ENCODE peak calls at places on chromosome 11, in nine cellular contexts. V, I, T, U, C, W, X, P and L are unnamed samples.

GRCh38 chr11:84261707-84262106 is 975.5 kb upstream of the CCDC90B start:
- DNase-seq in V (no peak), I (no peak), T (no peak), U (no peak), C (no peak), W (no peak), X (peak), P (no peak), L (no peak)

GRCh38 chr11:118882489-118882888 is 1.2 kb upstream of the CXCR5 start:
- DNase-seq in V (no peak), I (no peak), T (no peak), U (peak), C (no peak), W (no peak), X (no peak), P (no peak), L (no peak)

GRCh38 chr11:1202154-1202775 is 20.6 kb upstream of the MUC5B start:
- DNase-seq in V (no peak), I (no peak), T (peak), U (no peak), C (peak), W (peak), X (peak), P (no peak), L (no peak)

GRCh38 chr11:129279326-129280026 is 87.4 kb upstream of the ARHGAP32 start:
- DNase-seq in V (peak), I (peak), T (peak), U (peak), C (peak), W (peak), X (peak), P (peak), L (peak)

GRCh38 chr11:8408151-8408930 is 144.7 kb upstream of the LMO1 start:
- DNase-seq in V (no peak), I (no peak), T (no peak), U (no peak), C (no peak), W (no peak), X (no peak), P (no peak), L (no peak)

GRCh38 chr11:133835258-133836075 is 9.8 kb downstream of the SPATA19 start:
- DNase-seq in V (peak), I (no peak), T (no peak), U (peak), C (no peak), W (no peak), X (peak), P (peak), L (peak)

GRCh38 chr11:10892250-10892649 is 34.4 kb upstream of the ZBED5 start:
- DNase-seq in V (no peak), I (no peak), T (no peak), U (no peak), C (no peak), W (no peak), X (no peak), P (no peak), L (no peak)

GRCh38 chr11:118923721-118924587 is 1.8 kb downstream of the BCL9L start:
- DNase-seq in V (no peak), I (peak), T (peak), U (no peak), C (peak), W (no peak), X (no peak), P (no peak), L (no peak)

GRCh38 chr11:58622344-58622743 is at the start of gene CNTF:
- DNase-seq in V (peak), I (no peak), T (no peak), U (peak), C (no peak), W (no peak), X (no peak), P (no peak), L (no peak)

GRCh38 chr11:109939176-109939810 is 153.9 kb upstream of the ZC3H12C start:
- DNase-seq in V (peak), I (peak), T (no peak), U (peak), C (no peak), W (no peak), X (peak), P (peak), L (peak)

GRCh38 chr11:112265659-112266409 is 5.2 kb upstream of the PLET1 start:
- DNase-seq in V (peak), I (no peak), T (peak), U (peak), C (no peak), W (no peak), X (no peak), P (no peak), L (no peak)

GRCh38 chr11:123536690-123537437 is 106.8 kb downstream of the GRAMD1B start:
- DNase-seq in V (no peak), I (peak), T (no peak), U (peak), C (no peak), W (no peak), X (no peak), P (peak), L (no peak)

GRCh38 chr11:11620251-11620965 is 1.4 kb downstream of the GALNT18 start:
- DNase-seq in V (peak), I (no peak), T (peak), U (no peak), C (peak), W (no peak), X (peak), P (no peak), L (no peak)

GRCh38 chr11:62450543-62451242 is 31.9 kb downstream of the SCGB1A1 start:
- DNase-seq in V (no peak), I (no peak), T (no peak), U (no peak), C (no peak), W (no peak), X (no peak), P (no peak), L (no peak)

GRCh38 chr11:4565371-4565770 is 16.2 kb upstream of the OR52I2 start:
- DNase-seq in V (no peak), I (no peak), T (no peak), U (no peak), C (no peak), W (no peak), X (no peak), P (no peak), L (no peak)

GRCh38 chr11:72609045-72609444 is 65.2 kb downstream of the PDE2A start:
- DNase-seq in V (peak), I (no peak), T (no peak), U (peak), C (no peak), W (no peak), X (peak), P (peak), L (no peak)

DNA sequence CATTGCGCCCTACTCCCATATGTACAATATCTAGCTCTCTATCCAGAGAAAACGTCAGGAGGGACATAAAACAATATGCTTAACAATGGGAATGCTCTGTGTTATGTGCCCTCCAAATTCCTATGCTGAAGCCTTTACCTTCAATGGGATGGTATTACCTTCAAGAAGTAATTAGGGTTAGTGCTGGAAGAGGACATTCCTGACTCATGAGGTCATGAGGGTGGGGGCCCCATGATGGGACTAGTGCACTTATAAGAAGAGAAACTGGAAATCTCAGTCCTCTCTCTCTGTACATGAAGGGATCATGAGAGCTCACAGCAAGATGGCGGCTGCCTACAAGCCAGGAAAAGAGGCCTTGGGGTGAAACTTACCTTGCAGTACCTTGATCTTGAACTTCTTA is 20.3 kb downstream of the MMP20 start:
- DNase-seq in V (no peak), I (no peak), T (no peak), U (no peak), C (no peak), W (no peak), X (no peak), P (no peak), L (no peak)
- H3K4me3 ChIP-seq in V (no peak), I (no peak), T (no peak), U (no peak), C (no peak), W (no peak), X (no peak), P (no peak), L (no peak)

GRCh38 chr11:73761403-73761945 is 600 bp upstream of the RAB6A start:
- DNase-seq in V (no peak), I (no peak), T (no peak), U (no peak), C (no peak), W (no peak), X (no peak), P (no peak), L (no peak)

GRCh38 chr11:73758451-73758850 is 2.4 kb downstream of the RAB6A start:
- DNase-seq in V (no peak), I (no peak), T (no peak), U (no peak), C (no peak), W (no peak), X (no peak), P (no peak), L (no peak)

GRCh38 chr11:73760066-73760679 is 701 bp downstream of the RAB6A start:
- DNase-seq in V (peak), I (peak), T (peak), U (peak), C (peak), W (no peak), X (peak), P (peak), L (no peak)

GRCh38 chr11:73760680-73761402 is at the start of gene RAB6A:
- DNase-seq in V (peak), I (peak), T (peak), U (peak), C (peak), W (peak), X (peak), P (peak), L (peak)

GRCh38 chr11:73759520-73760065 is 1.3 kb downstream of the RAB6A start:
- DNase-seq in V (peak), I (no peak), T (no peak), U (peak), C (no peak), W (no peak), X (peak), P (peak), L (no peak)
- TF ChIP-seq CTCF in V (no peak), I (no peak), T (peak), U (peak), C (no peak), W (no peak), X (no peak), P (peak), L (no peak)

GRCh38 chr11:114157476-114158050 is 98.1 kb downstream of the ZBTB16 start:
- DNase-seq in V (no peak), I (peak), T (peak), U (no peak), C (peak), W (peak), X (no peak), P (no peak), L (no peak)

GRCh38 chr11:114160884-114161283 is 101.4 kb downstream of the ZBTB16 start:
- DNase-seq in V (no peak), I (peak), T (no peak), U (no peak), C (peak), W (no peak), X (no peak), P (no peak), L (no peak)

GRCh38 chr11:114158886-114159285 is 99.4 kb downstream of the ZBTB16 start:
- DNase-seq in V (no peak), I (peak), T (peak), U (peak), C (peak), W (peak), X (no peak), P (no peak), L (no peak)

GRCh38 chr11:114159802-114160588 is 100.5 kb downstream of the ZBTB16 start:
- DNase-seq in V (peak), I (peak), T (peak), U (peak), C (peak), W (peak), X (peak), P (peak), L (peak)

GRCh38 chr11:114159320-114159719 is 99.8 kb downstream of the ZBTB16 start:
- DNase-seq in V (no peak), I (peak), T (peak), U (no peak), C (peak), W (peak), X (no peak), P (no peak), L (no peak)
- H3K4me3 ChIP-seq in V (no peak), I (no peak), T (no peak), U (no peak), C (no peak), W (no peak), X (no peak), P (no peak), L (no peak)

DNA sequence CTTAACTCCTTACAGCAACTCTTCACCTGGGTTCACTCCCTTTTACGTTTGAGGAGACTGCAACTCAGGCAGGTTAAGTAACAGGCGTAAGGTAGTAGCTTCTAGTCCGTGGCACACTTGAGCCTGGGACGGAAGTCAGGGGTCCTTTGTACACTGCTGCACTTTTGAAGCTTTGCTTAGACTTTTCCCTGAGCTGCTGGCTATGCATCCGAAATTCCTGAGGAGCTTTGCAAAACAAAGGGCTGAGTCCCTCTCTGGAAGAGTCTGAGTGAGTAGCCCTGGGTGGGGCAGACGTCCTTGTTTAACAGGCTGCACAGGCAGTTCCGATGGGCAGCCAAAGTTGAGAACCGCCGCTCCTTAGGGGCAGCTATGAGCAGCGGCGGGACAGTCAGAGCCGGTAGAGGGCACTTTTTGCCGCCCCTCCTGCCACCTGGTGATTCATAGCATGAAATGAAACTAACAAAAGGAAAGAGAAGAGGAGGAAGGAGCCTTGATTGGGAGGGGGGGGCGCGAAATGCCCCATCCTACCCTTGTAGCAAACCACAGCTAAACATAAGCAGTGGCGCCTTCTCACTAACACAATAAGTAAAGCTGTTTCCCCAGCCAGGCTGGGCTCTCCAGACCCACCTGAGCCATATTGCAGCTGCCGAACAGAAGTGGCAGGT is 1.4 kb downstream of the TMEM109 start:
- DNase-seq in V (peak), I (peak), T (peak), U (peak), C (peak), W (peak), X (peak), P (peak), L (no peak)
- TF ChIP-seq CTCF in V (peak), I (no peak), T (no peak), U (peak), C (peak), W (no peak), X (peak), P (peak), L (peak)